ENCODE peak calls at places on chromosomes 1 and 21, in five cellular contexts. One of them, this sample, is unnamed.

GRCh38 chr1:169363046-169363756 is 4.4 kb downstream of the NME7 start:
- DNase-seq in left colon: no peak
- DNase-seq in tibial artery: no peak
- DNase-seq in GM23248: peak; percentile 84
- DNase-seq in activated CD4-positive, alpha-beta T cell treated with anti-CD3 and anti-CD28 coated beads, Interleukin-2, amount 50 U/mL, for 1 hour: no peak
- DNase-seq in this sample: no peak

GRCh38 chr21:14989359-14989758 is 75.4 kb downstream of the NRIP1 start:
- DNase-seq in left colon: no peak
- DNase-seq in tibial artery: no peak
- DNase-seq in GM23248: peak; percentile 26
- DNase-seq in activated CD4-positive, alpha-beta T cell treated with anti-CD3 and anti-CD28 coated beads, Interleukin-2, amount 50 U/mL, for 1 hour: no peak
- DNase-seq in this sample: no peak

GRCh38 chr1:156852414-156852874 is 6.5 kb downstream of the INSRR start:
- DNase-seq in left colon: no peak
- DNase-seq in tibial artery: no peak
- DNase-seq in GM23248: peak; percentile 25
- DNase-seq in activated CD4-positive, alpha-beta T cell treated with anti-CD3 and anti-CD28 coated beads, Interleukin-2, amount 50 U/mL, for 1 hour: no peak
- DNase-seq in this sample: peak; percentile 71

GRCh38 chr1:209398330-209398991 is 185.1 kb upstream of the CAMK1G start:
- DNase-seq in left colon: no peak
- DNase-seq in tibial artery: no peak
- DNase-seq in GM23248: peak; percentile 97
- DNase-seq in activated CD4-positive, alpha-beta T cell treated with anti-CD3 and anti-CD28 coated beads, Interleukin-2, amount 50 U/mL, for 1 hour: no peak
- DNase-seq in this sample: no peak

GRCh38 chr1:228939881-228940392 is 204.7 kb downstream of the RHOU start:
- DNase-seq in left colon: no peak
- DNase-seq in tibial artery: no peak
- DNase-seq in GM23248: no peak
- DNase-seq in activated CD4-positive, alpha-beta T cell treated with anti-CD3 and anti-CD28 coated beads, Interleukin-2, amount 50 U/mL, for 1 hour: no peak
- DNase-seq in this sample: no peak

GRCh38 chr1:84223751-84224432 is 77.6 kb upstream of the SAMD13 start:
- DNase-seq in left colon: no peak
- DNase-seq in tibial artery: no peak
- DNase-seq in GM23248: no peak
- DNase-seq in activated CD4-positive, alpha-beta T cell treated with anti-CD3 and anti-CD28 coated beads, Interleukin-2, amount 50 U/mL, for 1 hour: no peak
- DNase-seq in this sample: no peak

GRCh38 chr1:195495720-195496635 is 1112.3 kb downstream of the KCNT2 start:
- DNase-seq in left colon: no peak
- DNase-seq in tibial artery: no peak
- DNase-seq in GM23248: no peak
- DNase-seq in activated CD4-positive, alpha-beta T cell treated with anti-CD3 and anti-CD28 coated beads, Interleukin-2, amount 50 U/mL, for 1 hour: no peak
- DNase-seq in this sample: no peak

GRCh38 chr1:216903389-216903754 is 180.1 kb upstream of the ESRRG start:
- DNase-seq in left colon: no peak
- DNase-seq in tibial artery: no peak
- DNase-seq in GM23248: peak; percentile 1
- DNase-seq in activated CD4-positive, alpha-beta T cell treated with anti-CD3 and anti-CD28 coated beads, Interleukin-2, amount 50 U/mL, for 1 hour: no peak
- DNase-seq in this sample: no peak

GRCh38 chr1:63864224-63864623 is 90.4 kb downstream of the ROR1 start:
- DNase-seq in left colon: no peak
- DNase-seq in tibial artery: no peak
- DNase-seq in GM23248: no peak
- DNase-seq in activated CD4-positive, alpha-beta T cell treated with anti-CD3 and anti-CD28 coated beads, Interleukin-2, amount 50 U/mL, for 1 hour: no peak
- DNase-seq in this sample: no peak

GRCh38 chr1:1678581-1679380 is 13.8 kb downstream of the SLC35E2B start:
- DNase-seq in left colon: peak; percentile 91
- DNase-seq in tibial artery: peak; percentile 48
- DNase-seq in GM23248: no peak
- DNase-seq in activated CD4-positive, alpha-beta T cell treated with anti-CD3 and anti-CD28 coated beads, Interleukin-2, amount 50 U/mL, for 1 hour: no peak
- DNase-seq in this sample: peak; percentile 84

GRCh38 chr1:168235548-168235885 is 9.7 kb downstream of the SFT2D2 start:
- DNase-seq in left colon: no peak
- DNase-seq in tibial artery: no peak
- DNase-seq in GM23248: no peak
- DNase-seq in activated CD4-positive, alpha-beta T cell treated with anti-CD3 and anti-CD28 coated beads, Interleukin-2, amount 50 U/mL, for 1 hour: no peak
- DNase-seq in this sample: no peak

GRCh38 chr1:191152776-191153175 is 675.1 kb upstream of the BRINP3 start:
- DNase-seq in left colon: no peak
- DNase-seq in tibial artery: no peak
- DNase-seq in GM23248: no peak
- DNase-seq in activated CD4-positive, alpha-beta T cell treated with anti-CD3 and anti-CD28 coated beads, Interleukin-2, amount 50 U/mL, for 1 hour: no peak
- DNase-seq in this sample: no peak

GRCh38 chr1:54981466-54981865 is 1.0 kb downstream of the TMEM61 start:
- DNase-seq in left colon: no peak
- DNase-seq in tibial artery: no peak
- DNase-seq in GM23248: no peak
- DNase-seq in activated CD4-positive, alpha-beta T cell treated with anti-CD3 and anti-CD28 coated beads, Interleukin-2, amount 50 U/mL, for 1 hour: no peak
- DNase-seq in this sample: no peak

GRCh38 chr1:74681449-74681848 is 7.9 kb upstream of the ERICH3 start:
- DNase-seq in left colon: no peak
- DNase-seq in tibial artery: no peak
- DNase-seq in GM23248: no peak
- DNase-seq in activated CD4-positive, alpha-beta T cell treated with anti-CD3 and anti-CD28 coated beads, Interleukin-2, amount 50 U/mL, for 1 hour: no peak
- DNase-seq in this sample: no peak

GRCh38 chr1:2985121-2985561 is 36.1 kb upstream of the ACTRT2 start:
- DNase-seq in left colon: no peak
- DNase-seq in tibial artery: peak; percentile 51
- DNase-seq in GM23248: no peak
- DNase-seq in activated CD4-positive, alpha-beta T cell treated with anti-CD3 and anti-CD28 coated beads, Interleukin-2, amount 50 U/mL, for 1 hour: no peak
- DNase-seq in this sample: no peak